ENCODE peak calls at places on chromosome 22, in five cellular contexts. One of them, this sample, is unnamed.

GRCh38 chr22:49355206-49355920 is 472.3 kb downstream of the BRD1 start:
- DNase-seq in ovary: no peak
- DNase-seq in NCI-H1092 treated with DMSO at 0.1 percent for 48 hours: no peak
- DNase-seq in AG04450: no peak
- DNase-seq in amniotic stem cell: no peak
- DNase-seq in this sample: no peak

GRCh38 chr22:18078329-18079041 is 695 bp downstream of the PEX26 start:
- DNase-seq in amniotic stem cell: no peak
- DNase-seq in AG04450: no peak
- DNase-seq in NCI-H1092 treated with DMSO at 0.1 percent for 48 hours: peak
- DNase-seq in ovary: peak
- DNase-seq in this sample: no peak

GRCh38 chr22:47854680-47855079 is 1092.2 kb downstream of the TBC1D22A start:
- DNase-seq in NCI-H1092 treated with DMSO at 0.1 percent for 48 hours: no peak
- DNase-seq in AG04450: no peak
- DNase-seq in ovary: no peak
- DNase-seq in amniotic stem cell: no peak
- DNase-seq in this sample: no peak

GRCh38 chr22:45077826-45078334 is 68.1 kb upstream of the PHF21B start:
- DNase-seq in NCI-H1092 treated with DMSO at 0.1 percent for 48 hours: no peak
- DNase-seq in ovary: no peak
- DNase-seq in amniotic stem cell: no peak
- DNase-seq in AG04450: no peak
- DNase-seq in this sample: no peak

GRCh38 chr22:47355776-47356432 is 593.5 kb downstream of the TBC1D22A start:
- DNase-seq in amniotic stem cell: no peak
- DNase-seq in AG04450: no peak
- DNase-seq in ovary: no peak
- DNase-seq in NCI-H1092 treated with DMSO at 0.1 percent for 48 hours: no peak
- DNase-seq in this sample: no peak

GRCh38 chr22:48444320-48445112 is 1383.2 kb downstream of the BRD1 start:
- DNase-seq in amniotic stem cell: no peak
- DNase-seq in AG04450: no peak
- DNase-seq in NCI-H1092 treated with DMSO at 0.1 percent for 48 hours: no peak
- DNase-seq in ovary: no peak
- DNase-seq in this sample: no peak

GRCh38 chr22:42929838-42930155 is 72.7 kb upstream of the ARFGAP3 start:
- DNase-seq in ovary: no peak
- DNase-seq in NCI-H1092 treated with DMSO at 0.1 percent for 48 hours: no peak
- DNase-seq in amniotic stem cell: no peak
- DNase-seq in AG04450: no peak
- DNase-seq in this sample: no peak

GRCh38 chr22:44437493-44438015 is 60.5 kb downstream of the RTL6 start:
- DNase-seq in NCI-H1092 treated with DMSO at 0.1 percent for 48 hours: no peak
- DNase-seq in ovary: no peak
- DNase-seq in AG04450: no peak
- DNase-seq in amniotic stem cell: no peak
- DNase-seq in this sample: no peak

GRCh38 chr22:46373166-46373565 is 37.7 kb downstream of the TRMU start:
- DNase-seq in ovary: no peak
- DNase-seq in AG04450: no peak
- DNase-seq in amniotic stem cell: no peak
- DNase-seq in NCI-H1092 treated with DMSO at 0.1 percent for 48 hours: no peak
- DNase-seq in this sample: no peak

GRCh38 chr22:28950567-28951411 is 67.4 kb downstream of the ZNRF3 start:
- DNase-seq in NCI-H1092 treated with DMSO at 0.1 percent for 48 hours: peak
- DNase-seq in ovary: no peak
- DNase-seq in AG04450: no peak
- DNase-seq in amniotic stem cell: no peak
- DNase-seq in this sample: peak